ENCODE peak calls at places on chromosome 1, in ten cellular contexts. One of them, this sample, is unnamed.

GRCh38 chr1:228207851-228208821 is at the start of gene OBSCN:
- DNase-seq in SK-N-SH: no peak
- DNase-seq in upper lobe of left lung: no peak
- DNase-seq in stomach: no peak
- DNase-seq in suprapubic skin: peak; percentile 47
- DNase-seq in GM12878: no peak
- DNase-seq in H1: no peak
- DNase-seq in sigmoid colon: no peak
- DNase-seq in K562: peak; percentile 42
- DNase-seq in transverse colon: no peak
- DNase-seq in this sample: no peak

GRCh38 chr1:113683384-113684152 is 75.7 kb downstream of the PHTF1 start:
- DNase-seq in upper lobe of left lung: no peak
- DNase-seq in H1: no peak
- DNase-seq in GM12878: no peak
- DNase-seq in SK-N-SH: no peak
- DNase-seq in suprapubic skin: no peak
- DNase-seq in K562: no peak
- DNase-seq in transverse colon: no peak
- DNase-seq in stomach: no peak
- DNase-seq in sigmoid colon: no peak
- DNase-seq in this sample: no peak

GRCh38 chr1:55375617-55376258 is 160.6 kb upstream of the USP24 start:
- DNase-seq in sigmoid colon: no peak
- DNase-seq in GM12878: no peak
- DNase-seq in upper lobe of left lung: no peak
- DNase-seq in H1: peak; percentile 64
- DNase-seq in stomach: no peak
- DNase-seq in K562: peak; percentile 65
- DNase-seq in transverse colon: peak; percentile 30
- DNase-seq in SK-N-SH: peak; percentile 65
- DNase-seq in suprapubic skin: no peak
- DNase-seq in this sample: peak; percentile 84

GRCh38 chr1:3896396-3897000 is 3.6 kb downstream of the C1orf174 start:
- DNase-seq in suprapubic skin: peak; percentile 32
- DNase-seq in stomach: no peak
- DNase-seq in transverse colon: no peak
- DNase-seq in GM12878: no peak
- DNase-seq in sigmoid colon: no peak
- DNase-seq in upper lobe of left lung: no peak
- DNase-seq in SK-N-SH: no peak
- DNase-seq in H1: no peak
- DNase-seq in K562: no peak
- DNase-seq in this sample: no peak

GRCh38 chr1:204299828-204300365 is 59.8 kb downstream of the PLEKHA6 start:
- DNase-seq in stomach: no peak
- DNase-seq in suprapubic skin: no peak
- DNase-seq in sigmoid colon: peak; percentile 30
- DNase-seq in upper lobe of left lung: no peak
- DNase-seq in transverse colon: no peak
- DNase-seq in H1: no peak
- DNase-seq in SK-N-SH: peak; percentile 73
- DNase-seq in K562: no peak
- DNase-seq in GM12878: no peak
- DNase-seq in this sample: no peak

GRCh38 chr1:64515427-64515826 is 45.5 kb downstream of the CACHD1 start:
- DNase-seq in H1: no peak
- DNase-seq in stomach: peak; percentile 56
- DNase-seq in sigmoid colon: peak; percentile 85
- DNase-seq in K562: no peak
- DNase-seq in SK-N-SH: no peak
- DNase-seq in upper lobe of left lung: peak; percentile 79
- DNase-seq in transverse colon: peak; percentile 44
- DNase-seq in GM12878: no peak
- DNase-seq in suprapubic skin: peak; percentile 74
- DNase-seq in this sample: no peak

GRCh38 chr1:225774276-225775147 is 3.1 kb upstream of the SRP9 start:
- DNase-seq in SK-N-SH: no peak
- DNase-seq in stomach: no peak
- DNase-seq in suprapubic skin: no peak
- DNase-seq in GM12878: no peak
- DNase-seq in sigmoid colon: no peak
- DNase-seq in K562: no peak
- DNase-seq in transverse colon: no peak
- DNase-seq in H1: no peak
- DNase-seq in upper lobe of left lung: no peak
- DNase-seq in this sample: no peak

GRCh38 chr1:28973850-28974841 is 59.8 kb downstream of the EPB41 start:
- DNase-seq in suprapubic skin: no peak
- DNase-seq in transverse colon: no peak
- DNase-seq in GM12878: no peak
- DNase-seq in H1: no peak
- DNase-seq in upper lobe of left lung: no peak
- DNase-seq in sigmoid colon: no peak
- DNase-seq in K562: no peak
- DNase-seq in SK-N-SH: peak; percentile 50
- DNase-seq in stomach: no peak
- DNase-seq in this sample: no peak

GRCh38 chr1:7454052-7454815 is 316.9 kb upstream of the VAMP3 start:
- DNase-seq in suprapubic skin: no peak
- DNase-seq in GM12878: no peak
- DNase-seq in SK-N-SH: peak; percentile 77
- DNase-seq in upper lobe of left lung: peak; percentile 47
- DNase-seq in stomach: peak; percentile 47
- DNase-seq in transverse colon: peak; percentile 16
- DNase-seq in K562: no peak
- DNase-seq in H1: no peak
- DNase-seq in sigmoid colon: no peak
- DNase-seq in this sample: no peak

GRCh38 chr1:209652873-209653401 is 712 bp upstream of the LAMB3 start:
- DNase-seq in upper lobe of left lung: peak; percentile 97
- DNase-seq in sigmoid colon: peak; percentile 73
- DNase-seq in transverse colon: peak; percentile 93
- DNase-seq in GM12878: no peak
- DNase-seq in stomach: peak; percentile 99
- DNase-seq in K562: peak; percentile 52
- DNase-seq in H1: peak; percentile 65
- DNase-seq in suprapubic skin: peak; percentile 90
- DNase-seq in SK-N-SH: no peak
- DNase-seq in this sample: no peak

GRCh38 chr1:152481869-152482664 is 28.5 kb upstream of the LCE5A start:
- DNase-seq in K562: no peak
- DNase-seq in sigmoid colon: no peak
- DNase-seq in upper lobe of left lung: no peak
- DNase-seq in suprapubic skin: no peak
- DNase-seq in H1: no peak
- DNase-seq in SK-N-SH: no peak
- DNase-seq in stomach: no peak
- DNase-seq in transverse colon: peak; percentile 18
- DNase-seq in GM12878: no peak
- DNase-seq in this sample: peak; percentile 81

GRCh38 chr1:2785631-2786328 is 15.7 kb downstream of the TTC34 start:
- DNase-seq in K562: no peak
- DNase-seq in sigmoid colon: peak; percentile 52
- DNase-seq in SK-N-SH: peak; percentile 22
- DNase-seq in GM12878: no peak
- DNase-seq in upper lobe of left lung: peak; percentile 16
- DNase-seq in transverse colon: no peak
- DNase-seq in stomach: peak; percentile 19
- DNase-seq in suprapubic skin: peak; percentile 52
- DNase-seq in H1: no peak
- DNase-seq in this sample: no peak

GRCh38 chr1:185775505-185775904 is 41.3 kb downstream of the HMCN1 start:
- DNase-seq in transverse colon: no peak
- DNase-seq in K562: no peak
- DNase-seq in GM12878: no peak
- DNase-seq in upper lobe of left lung: no peak
- DNase-seq in H1: no peak
- DNase-seq in sigmoid colon: no peak
- DNase-seq in suprapubic skin: no peak
- DNase-seq in stomach: no peak
- DNase-seq in SK-N-SH: no peak
- DNase-seq in this sample: no peak

GRCh38 chr1:21326861-21327344 is 36.6 kb upstream of the ECE1 start:
- DNase-seq in suprapubic skin: no peak
- DNase-seq in GM12878: no peak
- DNase-seq in SK-N-SH: no peak
- DNase-seq in transverse colon: no peak
- DNase-seq in upper lobe of left lung: no peak
- DNase-seq in H1: no peak
- DNase-seq in stomach: no peak
- DNase-seq in K562: no peak
- DNase-seq in sigmoid colon: peak; percentile 87
- DNase-seq in this sample: no peak

GRCh38 chr1:52032785-52033131 is 852 bp downstream of the KTI12 start:
- DNase-seq in GM12878: no peak
- DNase-seq in upper lobe of left lung: peak; percentile 64
- DNase-seq in transverse colon: peak; percentile 58
- DNase-seq in H1: peak; percentile 56
- DNase-seq in K562: peak; percentile 49
- DNase-seq in stomach: peak; percentile 44
- DNase-seq in suprapubic skin: peak; percentile 72
- DNase-seq in sigmoid colon: peak; percentile 73
- DNase-seq in SK-N-SH: peak; percentile 65
- DNase-seq in this sample: no peak

GRCh38 chr1:50705699-50706098 is 254.4 kb downstream of the FAF1 start:
- DNase-seq in SK-N-SH: no peak
- DNase-seq in transverse colon: no peak
- DNase-seq in GM12878: no peak
- DNase-seq in sigmoid colon: no peak
- DNase-seq in stomach: no peak
- DNase-seq in H1: no peak
- DNase-seq in upper lobe of left lung: no peak
- DNase-seq in K562: no peak
- DNase-seq in suprapubic skin: no peak
- DNase-seq in this sample: no peak

GRCh38 chr1:44409019-44409602 is 4.1 kb downstream of the RNF220 start:
- DNase-seq in SK-N-SH: no peak
- DNase-seq in suprapubic skin: no peak
- DNase-seq in K562: no peak
- DNase-seq in transverse colon: no peak
- DNase-seq in stomach: no peak
- DNase-seq in upper lobe of left lung: no peak
- DNase-seq in H1: no peak
- DNase-seq in sigmoid colon: no peak
- DNase-seq in GM12878: no peak
- DNase-seq in this sample: no peak
- H3K27me3 ChIP-seq in SK-N-SH: peaks cover 95% of the 10 kb centered on the region
- H3K27me3 ChIP-seq in suprapubic skin: peaks cover 100% of the 10 kb centered on the region
- H3K27me3 ChIP-seq in K562: peaks cover 69% of the 10 kb centered on the region
- H3K27me3 ChIP-seq in transverse colon: peaks cover 100% of the 10 kb centered on the region
- H3K27me3 ChIP-seq in stomach: peaks cover 98% of the 10 kb centered on the region
- H3K27me3 ChIP-seq in upper lobe of left lung: peaks cover 24% of the 10 kb centered on the region
- H3K27me3 ChIP-seq in H1: peaks cover 20% of the 10 kb centered on the region
- H3K27me3 ChIP-seq in sigmoid colon: peaks cover 100% of the 10 kb centered on the region
- H3K27me3 ChIP-seq in GM12878: peaks cover 53% of the 10 kb centered on the region
- H3K27me3 ChIP-seq in this sample: peaks cover 100% of the 10 kb centered on the region

DNA sequence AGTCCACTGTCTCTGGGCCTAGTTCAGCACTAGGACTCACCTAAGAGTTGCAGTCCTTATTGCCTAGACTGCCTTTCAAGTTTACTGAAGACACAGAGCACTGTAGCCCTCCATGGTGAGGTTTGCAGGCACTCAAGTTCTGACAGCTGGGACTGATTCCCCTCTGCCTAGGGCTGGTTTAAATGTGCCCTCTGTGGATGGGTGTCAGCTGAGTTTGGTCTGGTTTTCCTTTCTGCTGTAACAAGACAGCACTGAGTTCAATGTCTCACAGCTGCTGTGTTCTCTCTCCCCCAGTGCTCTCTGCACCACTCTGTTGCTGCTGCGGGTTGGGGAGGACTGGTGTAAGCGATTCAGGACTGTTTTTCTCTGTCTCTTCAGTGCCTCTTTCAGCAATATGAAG is 75.2 kb upstream of the C1orf21 start:
- DNase-seq in H1: no peak
- DNase-seq in SK-N-SH: no peak
- DNase-seq in stomach: no peak
- DNase-seq in GM12878: no peak
- DNase-seq in sigmoid colon: no peak
- DNase-seq in upper lobe of left lung: no peak
- DNase-seq in K562: no peak
- DNase-seq in suprapubic skin: no peak
- DNase-seq in transverse colon: no peak
- DNase-seq in this sample: no peak
- TF ChIP-seq EP300 in H1: no peak
- TF ChIP-seq EP300 in SK-N-SH: no peak
- TF ChIP-seq EP300 in stomach: no peak
- TF ChIP-seq EP300 in GM12878: no peak
- TF ChIP-seq EP300 in sigmoid colon: no peak
- TF ChIP-seq EP300 in upper lobe of left lung: no peak
- TF ChIP-seq EP300 in K562: no peak
- TF ChIP-seq EP300 in suprapubic skin: no peak
- TF ChIP-seq EP300 in transverse colon: no peak
- TF ChIP-seq EP300 in this sample: no peak

DNA sequence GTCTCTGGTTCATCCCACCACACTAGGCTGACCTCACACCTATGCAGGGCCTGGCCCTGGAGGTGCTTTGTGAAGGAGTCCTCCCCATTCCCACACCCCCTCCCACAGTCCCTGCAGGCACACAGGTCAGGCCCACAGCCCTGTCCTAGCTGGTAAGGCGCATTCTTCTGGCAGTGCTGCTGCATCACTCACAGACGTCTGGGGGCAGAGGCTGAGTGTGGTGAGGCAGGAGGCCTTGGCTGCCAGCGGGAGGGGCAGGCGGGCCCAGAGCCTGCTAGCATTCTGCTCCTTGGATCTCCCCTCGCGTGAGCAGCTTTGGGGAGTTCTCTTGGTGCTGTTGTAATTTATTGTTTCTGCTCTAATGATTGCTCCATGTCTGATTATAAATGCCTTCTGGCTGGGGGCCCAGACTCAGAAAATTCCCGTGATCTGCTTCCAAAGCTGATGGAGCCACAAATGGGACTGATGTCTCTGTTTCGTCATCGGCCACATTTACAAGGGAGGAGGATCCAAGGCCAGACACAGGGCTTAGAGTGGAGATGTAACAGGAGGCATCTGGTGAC is 62.9 kb downstream of the TRABD2B start:
- DNase-seq in suprapubic skin: peak; percentile 89
- DNase-seq in SK-N-SH: peak; percentile 43
- DNase-seq in transverse colon: peak; percentile 47
- DNase-seq in sigmoid colon: peak; percentile 89
- DNase-seq in K562: no peak
- DNase-seq in stomach: peak; percentile 45
- DNase-seq in GM12878: no peak
- DNase-seq in upper lobe of left lung: no peak
- DNase-seq in H1: no peak
- DNase-seq in this sample: peak; percentile 96
- TF ChIP-seq POLR2AphosphoS5 in suprapubic skin: no peak
- TF ChIP-seq POLR2AphosphoS5 in SK-N-SH: no peak
- TF ChIP-seq POLR2AphosphoS5 in transverse colon: no peak
- TF ChIP-seq POLR2AphosphoS5 in sigmoid colon: peak; percentile 41
- TF ChIP-seq POLR2AphosphoS5 in K562: no peak
- TF ChIP-seq POLR2AphosphoS5 in stomach: peak; percentile 36
- TF ChIP-seq POLR2AphosphoS5 in GM12878: no peak
- TF ChIP-seq POLR2AphosphoS5 in upper lobe of left lung: peak; percentile 14
- TF ChIP-seq POLR2AphosphoS5 in H1: no peak
- TF ChIP-seq POLR2AphosphoS5 in this sample: peak; percentile 33

DNA sequence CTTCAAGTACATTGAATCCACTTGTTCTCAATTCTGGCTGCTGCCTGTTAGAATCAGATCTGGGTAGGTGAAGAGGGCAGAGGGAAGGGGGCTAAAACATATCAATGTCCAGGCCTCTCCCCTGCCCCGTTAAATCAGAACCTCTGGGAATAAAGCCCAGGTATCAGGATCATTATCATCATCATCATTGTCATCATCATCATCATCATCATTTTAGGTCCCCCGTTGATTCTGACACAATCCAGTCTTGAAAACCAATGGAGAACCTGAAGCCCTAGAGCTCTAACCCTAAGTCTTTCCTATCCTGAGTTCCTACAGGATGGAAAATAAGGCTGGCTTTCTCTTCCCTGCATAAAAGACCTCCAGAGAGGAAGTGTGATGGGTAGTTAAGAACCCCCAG is 93.1 kb downstream of the TAS1R2 start:
- DNase-seq in K562: no peak
- DNase-seq in stomach: no peak
- DNase-seq in upper lobe of left lung: no peak
- DNase-seq in H1: no peak
- DNase-seq in transverse colon: no peak
- DNase-seq in suprapubic skin: no peak
- DNase-seq in sigmoid colon: no peak
- DNase-seq in SK-N-SH: no peak
- DNase-seq in GM12878: no peak
- DNase-seq in this sample: no peak
- H3K27me3 ChIP-seq in K562: peaks cover 39% of the 10 kb centered on the region
- H3K27me3 ChIP-seq in stomach: peaks cover 11% of the 10 kb centered on the region
- H3K27me3 ChIP-seq in upper lobe of left lung: no peaks in the 10 kb centered on the region
- H3K27me3 ChIP-seq in H1: peaks cover 2% of the 10 kb centered on the region
- H3K27me3 ChIP-seq in transverse colon: peaks cover 45% of the 10 kb centered on the region
- H3K27me3 ChIP-seq in suprapubic skin: peaks cover 89% of the 10 kb centered on the region
- H3K27me3 ChIP-seq in sigmoid colon: peaks cover 50% of the 10 kb centered on the region
- H3K27me3 ChIP-seq in SK-N-SH: no peaks in the 10 kb centered on the region
- H3K27me3 ChIP-seq in GM12878: peaks cover 2% of the 10 kb centered on the region
- H3K27me3 ChIP-seq in this sample: no peaks in the 10 kb centered on the region

This sample was measured in esophagus muscularis mucosa.